ENCODE peak calls at places on chromosomes 2 and 18, in four cellular contexts. H is body of pancreas, P is IMR-90, G is HCT116. O is an unnamed sample.

GRCh38 chr2:240319855-240320560 is 115.5 kb upstream of the GPC1 start:
- DNase-seq in G (peak; percentile 23), P (peak; percentile 97), H (no peak), O (peak; percentile 53)

GRCh38 chr18:24056506-24056905 is 42.0 kb downstream of the TTC39C start:
- DNase-seq in G (no peak), P (no peak), H (no peak), O (no peak)

GRCh38 chr18:32362484-32362883 is 108.2 kb downstream of the GAREM1 start:
- DNase-seq in G (no peak), H (no peak), P (peak; percentile 28), O (no peak)

GRCh38 chr2:240640939-240641338 is 15.7 kb downstream of the GPR35 start:
- DNase-seq in P (no peak), H (peak; percentile 76), G (peak; percentile 29), O (peak; percentile 52)

GRCh38 chr18:24792164-24792563 is 331.7 kb downstream of the HRH4 start:
- DNase-seq in G (no peak), P (peak; percentile 48), H (no peak), O (no peak)

GRCh38 chr2:85017436-85018048 is 46.6 kb downstream of the KCMF1 start:
- DNase-seq in P (peak; percentile 36), G (no peak), H (no peak), O (peak; percentile 30)

GRCh38 chr18:35059280-35059927 is 18.2 kb downstream of the MAPRE2 start:
- DNase-seq in H (no peak), P (no peak), G (no peak), O (no peak)

GRCh38 chr2:12881952-12882351 is 165.2 kb downstream of the TRIB2 start:
- DNase-seq in H (no peak), P (no peak), G (no peak), O (peak; percentile 30)

GRCh38 chr2:206218792-206219509 is 55.5 kb upstream of the ZDBF2 start:
- DNase-seq in P (no peak), G (no peak), H (no peak), O (peak; percentile 62)

GRCh38 chr2:206219957-206220356 is 54.5 kb upstream of the ZDBF2 start:
- DNase-seq in P (no peak), H (no peak), G (no peak), O (no peak)

GRCh38 chr2:206217743-206218520 is 56.5 kb upstream of the ZDBF2 start:
- DNase-seq in H (no peak), P (no peak), G (no peak), O (peak; percentile 38)

GRCh38 chr2:206213514-206213845 is 53.8 kb downstream of the EEF1B2 start:
- DNase-seq in G (no peak), H (no peak), P (no peak), O (no peak)

GRCh38 chr2:206217162-206217561 is 57.3 kb upstream of the ZDBF2 start:
- DNase-seq in P (no peak), H (no peak), G (no peak), O (no peak)
- H3K4me3 ChIP-seq in P (no peak overlapping the region), H (no peak overlapping the region), G (no peak overlapping the region), O (no peak overlapping the region)

DNA sequence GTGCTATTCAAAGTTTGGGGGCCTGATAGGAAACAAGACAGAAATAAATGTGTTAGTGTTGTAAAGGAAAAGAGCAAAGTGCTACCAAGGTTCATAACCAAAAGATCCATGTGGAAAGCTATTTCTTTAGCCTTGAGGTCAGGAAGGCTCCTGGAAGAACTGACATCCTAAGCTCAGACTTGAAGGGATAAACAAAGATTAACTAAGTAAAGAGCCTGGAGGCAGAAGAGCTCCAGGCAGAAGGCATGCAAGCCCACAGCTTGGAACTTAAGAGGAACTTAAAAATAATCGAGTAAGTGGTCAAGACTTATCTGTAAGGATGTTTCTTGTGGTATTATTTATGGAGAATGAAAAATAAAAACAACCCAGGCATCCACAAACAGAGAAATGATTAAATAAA is 245.0 kb upstream of the MGAT5 start:
- DNase-seq in G (no peak), H (no peak), P (peak; percentile 17), O (no peak)
- TF ChIP-seq POLR2A in G (no peak), H (no peak), P (no peak), O (no peak)

GRCh38 chr2:71776227-71776626 is 322.9 kb downstream of the DYSF start:
- DNase-seq in G (no peak), P (no peak), H (no peak), O (no peak)

GRCh38 chr2:71777946-71778345 is 324.6 kb downstream of the DYSF start:
- DNase-seq in G (no peak), H (no peak), P (no peak), O (no peak)

GRCh38 chr2:71779306-71779855 is 326.0 kb downstream of the DYSF start:
- DNase-seq in G (no peak), H (no peak), P (peak; percentile 50), O (no peak)

GRCh38 chr2:71780162-71780561 is 326.8 kb downstream of the DYSF start:
- DNase-seq in H (no peak), G (no peak), P (no peak), O (no peak)

GRCh38 chr2:71778514-71779305 is 325.3 kb downstream of the DYSF start:
- DNase-seq in G (no peak), P (no peak), H (no peak), O (no peak)
- TF ChIP-seq CTCF in G (peak; percentile 16), P (no peak), H (no peak), O (no peak)

GRCh38 chr2:233934524-233934923 is 17.4 kb downstream of the TRPM8 start:
- DNase-seq in H (no peak), P (no peak), G (no peak), O (no peak)
- H3K4me3 ChIP-seq in H (no peak overlapping the region), P (no peak overlapping the region), G (no peak overlapping the region), O (no peak overlapping the region)

GRCh38 chr2:126657146-126657635 is 1.2 kb downstream of the GYPC start:
- DNase-seq in P (peak; percentile 98), G (no peak), H (peak; percentile 40), O (peak; percentile 90)
- TF ChIP-seq POLR2A in P (no peak), G (no peak), H (no peak), O (peak; percentile 45)

GRCh38 chr18:46109386-46109785 is 5.2 kb downstream of the HAUS1 start:
- DNase-seq in H (no peak), P (no peak), G (no peak), O (no peak)

GRCh38 chr18:46113751-46114150 is 9.6 kb downstream of the HAUS1 start:
- DNase-seq in G (no peak), H (no peak), P (no peak), O (no peak)

DNA sequence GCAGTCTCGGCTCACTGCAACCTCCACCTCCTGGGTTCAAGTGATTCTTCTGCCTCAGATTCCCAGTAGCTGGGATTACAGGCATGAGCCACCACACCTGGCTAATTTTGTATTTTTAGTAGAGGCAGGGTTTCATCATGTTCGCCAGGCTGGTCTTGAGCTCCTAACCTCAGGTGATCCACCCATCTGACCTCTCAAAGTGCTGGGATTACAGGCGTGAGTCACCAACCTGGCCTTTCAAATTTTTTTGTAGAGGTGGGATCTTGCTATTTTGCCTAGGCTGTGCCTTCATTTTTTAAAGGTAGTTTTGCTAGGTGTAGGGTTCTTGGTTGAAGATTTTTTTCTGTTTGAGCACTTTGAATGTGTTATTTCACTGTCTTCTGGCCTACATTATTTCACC is 6.2 kb downstream of the HAUS1 start:
- DNase-seq in P (no peak), G (no peak), H (no peak), O (no peak)
- TF ChIP-seq CTCF in P (no peak), G (no peak), H (no peak), O (no peak)

DNA sequence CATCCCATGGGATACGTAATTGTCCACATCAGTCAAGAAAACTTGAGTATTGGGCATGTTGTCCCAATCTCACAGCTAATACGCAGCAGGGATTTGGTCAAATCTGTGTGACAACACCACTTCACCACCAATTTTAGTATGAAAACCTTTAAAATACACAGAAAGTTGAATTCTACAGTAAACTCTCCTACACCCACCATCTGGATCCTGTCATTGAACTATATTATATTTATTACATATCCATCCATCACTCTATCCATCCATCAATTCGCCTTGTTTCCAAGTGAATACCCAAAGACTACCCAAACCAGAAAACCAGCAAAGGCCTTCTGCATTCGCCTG is 846 bp upstream of the FKBP7 start:
- DNase-seq in P (no peak), H (no peak), G (no peak), O (no peak)
- H3K4me3 ChIP-seq in P (peak overlapping the region; percentile 83), H (peak overlapping the region; percentile 60), G (peak overlapping the region; percentile 92), O (peak overlapping the region; percentile 95)

O was measured in NB4.